ENCODE peak calls at places on chromosomes 11 and 22, in nine cellular contexts. P is activated CD4-positive, alpha-beta T cell treated with anti-CD3 and anti-CD28 coated beads, Interleukin-2, amount 50 U/mL, for 48 hours; S is neural crest cell; L is OCI-LY7; Z is stimulated activated CD8-positive, alpha-beta memory T cell treated with anti-CD3 and anti-CD28 coated beads, Interleukin-4, amount 100 ng/mL, for 1 hour; R is A549; J is kidney; X is adipocyte; T is ELR. E is an unnamed sample.

GRCh38 chr11:62770778-62771143 is 435 bp upstream of the TAF6L start:
- DNase-seq in P (peak; percentile 37), S (peak; percentile 29), L (peak; percentile 46), Z (no peak), R (no peak), J (no peak), X (no peak), T (no peak), E (no peak)

GRCh38 chr11:114040706-114041211 is 18.8 kb upstream of the ZBTB16 start:
- DNase-seq in P (no peak), S (no peak), L (no peak), Z (no peak), R (no peak), J (no peak), X (peak; percentile 51), T (peak; percentile 37), E (peak; percentile 30)

GRCh38 chr11:87422566-87422965 is 384.8 kb downstream of the TMEM135 start:
- DNase-seq in P (no peak), S (no peak), L (no peak), Z (no peak), R (no peak), J (no peak), X (peak; percentile 45), T (peak; percentile 89), E (peak; percentile 80)

GRCh38 chr22:18066181-18066859 is 11.5 kb upstream of the PEX26 start:
- DNase-seq in P (no peak), S (no peak), L (peak; percentile 91), Z (no peak), R (no peak), J (peak; percentile 41), X (no peak), T (no peak), E (no peak)

GRCh38 chr22:46547883-46548244 is 10.4 kb upstream of the CELSR1 start:
- DNase-seq in P (no peak), S (no peak), L (no peak), Z (no peak), R (no peak), J (peak; percentile 88), X (peak; percentile 69), T (peak; percentile 95), E (peak; percentile 95)

GRCh38 chr11:112348480-112349029 is 87.9 kb upstream of the PLET1 start:
- DNase-seq in P (no peak), S (no peak), L (no peak), Z (no peak), R (no peak), J (no peak), X (no peak), T (no peak), E (no peak)

GRCh38 chr11:2443881-2444300 is 423 bp downstream of the TRPM5 start:
- DNase-seq in P (no peak), S (no peak), L (no peak), Z (no peak), R (no peak), J (peak; percentile 81), X (no peak), T (no peak), E (no peak)

GRCh38 chr11:128936546-128937275 is 6.0 kb downstream of the TP53AIP1 start:
- DNase-seq in P (no peak), S (no peak), L (no peak), Z (no peak), R (no peak), J (no peak), X (no peak), T (no peak), E (no peak)

GRCh38 chr11:65932558-65932919 is 12.7 kb upstream of the TSGA10IP start:
- DNase-seq in P (no peak), S (no peak), L (peak; percentile 22), Z (no peak), R (peak; percentile 50), J (no peak), X (peak; percentile 21), T (peak; percentile 60), E (peak; percentile 55)

GRCh38 chr22:22425366-22425765 is 83.2 kb downstream of the ZNF280B start:
- DNase-seq in P (no peak), S (no peak), L (peak; percentile 49), Z (no peak), R (no peak), J (no peak), X (no peak), T (no peak), E (no peak)

GRCh38 chr11:29087404-29087803 is 929.4 kb downstream of the KCNA4 start:
- DNase-seq in P (no peak), S (no peak), L (no peak), Z (no peak), R (no peak), J (no peak), X (peak; percentile 0), T (no peak), E (no peak)

GRCh38 chr11:70155386-70155785 is 47.7 kb upstream of the FADD start:
- DNase-seq in P (no peak), S (no peak), L (no peak), Z (no peak), R (no peak), J (no peak), X (no peak), T (no peak), E (no peak)